ENCODE peak calls at places on chromosomes 2 and 18, in five cellular contexts. E is HCT116, B is mesenchymal stem cell, U is lower lobe of right lung, Y is body of pancreas. J is an unnamed sample. For H3K9me3, the result is how much of the 10 kb centered on the place peaks cover.

GRCh38 chr2:77629529-77629928 is 107.4 kb upstream of the LRRTM4 start:
- DNase-seq in B (no peak), E (no peak), Y (no peak), U (no peak), J (no peak)

GRCh38 chr2:233023761-233024410 is 8.6 kb upstream of the NEU2 start:
- DNase-seq in B (no peak), Y (no peak), U (no peak), E (no peak), J (no peak)

GRCh38 chr18:36309436-36310391 is 12.2 kb downstream of the FHOD3 start:
- DNase-seq in Y (peak), E (peak), B (peak), U (no peak), J (peak)

GRCh38 chr2:138846216-138846821 is 66.1 kb upstream of the NXPH2 start:
- DNase-seq in B (peak), Y (no peak), U (no peak), E (peak), J (no peak)

GRCh38 chr2:39124770-39125075 is 3.9 kb upstream of the SOS1 start:
- DNase-seq in E (no peak), B (no peak), U (no peak), Y (no peak), J (no peak)

GRCh38 chr2:46118656-46119338 is 178.4 kb upstream of the EPAS1 start:
- DNase-seq in Y (no peak), B (no peak), E (no peak), U (no peak), J (no peak)

GRCh38 chr2:11746807-11747459 is 501 bp downstream of the LPIN1 start:
- DNase-seq in Y (peak), B (peak), E (no peak), U (no peak), J (peak)

GRCh38 chr2:54559593-54560145 is 103.5 kb downstream of the SPTBN1 start:
- DNase-seq in E (no peak), Y (peak), B (peak), U (no peak), J (no peak)

GRCh38 chr2:24492283-24493272 is 1.5 kb downstream of the NCOA1 start:
- DNase-seq in B (peak), E (no peak), U (no peak), Y (peak), J (no peak)

GRCh38 chr2:168278424-168278888 is 31.1 kb upstream of the STK39 start:
- DNase-seq in Y (no peak), U (no peak), B (peak), E (peak), J (peak)

GRCh38 chr18:48627216-48627615 is 88.4 kb downstream of the CTIF start:
- DNase-seq in Y (no peak), U (no peak), B (no peak), E (peak), J (no peak)

GRCh38 chr2:150485871-150486538 is 1.5 kb downstream of the RND3 start:
- DNase-seq in Y (peak), U (peak), B (peak), E (peak), J (peak)

GRCh38 chr2:121888189-121888557 is 132.7 kb downstream of the TSN start:
- DNase-seq in U (no peak), Y (no peak), B (no peak), E (peak), J (peak)

GRCh38 chr2:237715459-237715947 is 83.1 kb upstream of the RBM44 start:
- DNase-seq in U (no peak), B (no peak), Y (peak), E (no peak), J (no peak)

GRCh38 chr2:20208487-20208882 is 16.4 kb downstream of the SDC1 start:
- DNase-seq in U (no peak), E (no peak), Y (no peak), B (peak), J (peak)

GRCh38 chr2:28397043-28397381 is 4.4 kb downstream of the FOSL2 start:
- DNase-seq in U (no peak), B (no peak), Y (no peak), E (no peak), J (no peak)

GRCh38 chr2:203805485-203805838 is 62.1 kb upstream of the CTLA4 start:
- DNase-seq in Y (no peak), E (no peak), B (no peak), U (no peak), J (no peak)

GRCh38 chr2:61177727-61178549 is 15.9 kb downstream of the C2orf74 start:
- DNase-seq in B (no peak), Y (peak), U (peak), E (no peak), J (no peak)

GRCh38 chr2:101972621-101973434 is 18.9 kb upstream of the IL1R2 start:
- DNase-seq in E (no peak), U (no peak), B (peak), Y (peak), J (no peak)

GRCh38 chr2:104852161-104852689 is 1.7 kb upstream of the POU3F3 start:
- DNase-seq in U (no peak), E (no peak), B (peak), Y (no peak), J (no peak)

GRCh38 chr2:74385396-74385795 is 5.3 kb upstream of the DCTN1 start:
- DNase-seq in B (no peak), E (no peak), U (no peak), Y (no peak), J (no peak)

GRCh38 chr2:51013060-51013746 is 18.7 kb downstream of the NRXN1 start:
- DNase-seq in U (peak), Y (peak), B (no peak), E (peak), J (peak)

GRCh38 chr2:121417826-121418225 is 112.9 kb upstream of the RNU4ATAC start:
- DNase-seq in Y (no peak), E (no peak), U (no peak), B (no peak), J (no peak)

DNA sequence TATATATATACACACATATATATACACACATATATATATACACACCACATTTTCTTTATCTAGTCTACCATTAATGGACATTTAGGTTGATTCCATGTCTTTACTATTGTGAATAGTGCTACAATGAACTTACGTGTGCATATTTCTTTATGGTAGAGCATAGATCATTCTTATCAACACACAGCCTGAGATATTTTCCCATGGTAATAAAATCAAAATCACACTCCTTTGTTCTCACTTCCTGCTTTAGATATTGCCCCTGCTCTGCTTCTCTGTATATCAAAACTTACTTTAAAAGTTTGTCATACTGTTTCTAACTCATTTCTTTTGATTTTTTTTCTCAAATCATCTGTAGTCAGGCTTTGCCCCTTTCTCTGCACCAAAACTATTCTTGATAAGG is 119.9 kb downstream of the DCC start:
- DNase-seq in E (no peak), U (no peak), B (no peak), Y (no peak), J (no peak)
- H3K9me3 ChIP-seq in E (under half), U (under half), B (under half), Y (under half), J (under half)

GRCh38 chr2:196934672-196935071 is 8.2 kb upstream of the PGAP1 start:
- DNase-seq in Y (no peak), B (no peak), E (no peak), U (no peak), J (no peak)

GRCh38 chr2:196931555-196931954 is 5.0 kb upstream of the PGAP1 start:
- DNase-seq in B (no peak), E (no peak), U (no peak), Y (no peak), J (no peak)

GRCh38 chr2:196939381-196939780 is 12.9 kb upstream of the PGAP1 start:
- DNase-seq in E (no peak), B (peak), U (no peak), Y (peak), J (no peak)

DNA sequence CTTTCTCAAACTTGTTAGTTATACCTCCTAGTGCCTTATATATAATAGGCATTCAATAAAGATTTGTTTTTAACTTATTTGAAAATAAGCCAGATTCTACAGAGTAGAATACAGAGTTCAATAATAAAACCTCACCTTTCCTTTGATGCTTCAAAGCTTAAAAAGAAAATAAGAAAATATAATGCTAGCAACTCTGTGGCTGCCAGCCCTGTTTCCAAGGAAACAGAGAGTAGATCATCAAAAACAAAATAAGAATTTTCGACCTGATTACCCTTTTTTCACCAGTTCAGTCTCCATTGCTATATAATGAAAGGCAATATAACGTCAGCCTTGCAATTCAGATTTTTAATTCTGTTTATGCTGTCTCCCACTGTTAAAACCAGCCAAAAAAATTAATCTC is 8.9 kb upstream of the PGAP1 start:
- DNase-seq in E (no peak), U (no peak), B (no peak), Y (no peak), J (no peak)
- H3K9me3 ChIP-seq in E (under half), U (under half), B (under half), Y (under half), J (under half)

GRCh38 chr2:118524911-118525310 is 322.5 kb downstream of the EN1 start:
- DNase-seq in E (no peak), U (no peak), Y (no peak), B (no peak), J (no peak)

GRCh38 chr2:118527571-118527970 is 319.9 kb downstream of the EN1 start:
- DNase-seq in B (no peak), E (no peak), U (no peak), Y (no peak), J (no peak)

GRCh38 chr2:118523761-118524160 is 323.7 kb downstream of the EN1 start:
- DNase-seq in B (no peak), E (no peak), Y (no peak), U (no peak), J (no peak)

GRCh38 chr2:118521272-118521671 is 326.2 kb downstream of the EN1 start:
- DNase-seq in B (no peak), Y (no peak), U (no peak), E (no peak), J (no peak)

DNA sequence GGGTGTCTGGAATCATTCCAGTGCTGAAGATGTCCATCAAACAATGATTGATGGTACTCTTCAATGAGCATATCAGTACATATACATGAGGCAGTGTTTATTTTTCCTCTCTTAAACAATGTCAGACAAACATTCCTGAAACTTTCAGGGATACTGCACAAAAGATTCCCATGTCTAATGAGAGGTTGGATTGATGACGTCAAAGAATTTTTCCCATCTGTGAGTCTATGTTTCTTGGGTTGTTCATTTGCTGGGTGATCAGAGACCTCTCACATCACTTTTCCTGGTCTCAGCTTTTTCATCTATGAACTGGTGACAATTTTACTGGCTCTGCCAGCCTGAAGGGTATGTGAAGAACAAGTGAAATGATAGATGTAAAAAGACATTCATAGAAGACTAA is 325.5 kb downstream of the EN1 start:
- DNase-seq in U (no peak), B (no peak), E (no peak), Y (no peak), J (no peak)
- H3K9me3 ChIP-seq in U (under half), B (half or more), E (under half), Y (under half), J (under half)

GRCh38 chr2:4898706-4899105 is 793.5 kb upstream of the SOX11 start:
- DNase-seq in Y (no peak), E (no peak), B (peak), U (no peak), J (no peak)
- H3K9me3 ChIP-seq in Y (under half), E (under half), B (under half), U (under half), J (under half)

GRCh38 chr2:239910404-239910803 is 114.7 kb downstream of the NDUFA10 start:
- DNase-seq in B (no peak), Y (no peak), E (no peak), U (no peak), J (no peak)
- H3K9me3 ChIP-seq in B (under half), Y (under half), E (under half), U (under half), J (under half)

DNA sequence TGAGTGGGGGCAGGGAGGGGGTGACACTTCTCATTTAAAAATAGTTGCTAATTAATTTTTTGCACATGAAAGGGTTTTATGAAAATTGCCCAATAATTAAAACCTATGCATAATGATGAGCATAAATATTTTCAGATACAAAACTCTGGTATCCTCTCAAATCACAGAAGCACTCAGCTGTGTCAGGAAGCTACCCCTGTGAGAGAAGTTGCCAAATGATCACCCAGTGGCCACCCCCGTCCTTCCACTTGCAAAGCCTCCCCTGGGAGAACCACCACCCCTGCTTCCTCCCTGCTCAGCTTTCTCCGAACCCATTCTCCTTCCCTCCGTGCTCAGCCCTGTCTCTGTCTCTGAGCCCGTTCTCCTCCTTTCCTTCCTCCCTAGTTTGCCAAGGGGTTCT is 400.2 kb upstream of the SALL3 start:
- DNase-seq in E (no peak), B (no peak), Y (no peak), U (no peak), J (no peak)
- H3K9me3 ChIP-seq in E (under half), B (under half), Y (under half), U (under half), J (under half)

DNA sequence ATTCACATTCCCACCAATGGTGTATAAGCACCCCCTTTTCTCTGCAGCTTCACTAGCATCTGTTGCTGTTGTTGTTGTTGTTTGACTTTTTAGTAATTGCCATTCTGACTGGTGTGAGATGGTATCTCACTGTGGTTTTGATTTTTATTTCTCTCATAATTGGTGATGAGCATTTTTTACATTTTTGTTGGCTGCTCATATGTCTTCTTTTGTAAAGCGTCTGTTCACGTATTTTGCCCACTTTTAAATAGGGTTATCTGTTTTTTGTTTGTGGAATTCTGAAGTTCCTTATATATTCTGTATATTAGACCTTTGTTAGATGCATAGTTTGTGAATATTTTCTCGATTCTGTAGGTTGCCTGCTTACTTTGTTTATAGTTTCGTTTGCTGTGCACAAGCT is 278.4 kb upstream of the TNP1 start:
- DNase-seq in B (no peak), E (no peak), U (no peak), Y (no peak), J (no peak)
- H3K9me3 ChIP-seq in B (under half), E (under half), U (under half), Y (under half), J (under half)

GRCh38 chr2:95215018-95215612 is 7.8 kb downstream of the ZNF892 start:
- DNase-seq in E (no peak), Y (no peak), U (no peak), B (peak), J (no peak)
- H3K9me3 ChIP-seq in E (under half), Y (half or more), U (half or more), B (half or more), J (half or more)